ENCODE peak calls at places on chromosomes 6 and 20, in four cellular contexts. One of them, this sample, is unnamed.

GRCh38 chr6:34514593-34515472 is 41.3 kb downstream of the SPDEF start:
- DNase-seq in NCI-H2029: no peak
- DNase-seq in AG08395: peak
- DNase-seq in A549: no peak
- DNase-seq in this sample: no peak

GRCh38 chr6:138814179-138814834 is 18.4 kb downstream of the ECT2L start:
- DNase-seq in NCI-H2029: no peak
- DNase-seq in AG08395: no peak
- DNase-seq in A549: no peak
- DNase-seq in this sample: no peak

GRCh38 chr6:6820688-6821238 is 232.2 kb downstream of the LY86 start:
- DNase-seq in NCI-H2029: peak
- DNase-seq in AG08395: no peak
- DNase-seq in A549: no peak
- DNase-seq in this sample: peak

GRCh38 chr20:58693226-58694006 is 816 bp downstream of the NPEPL1 start:
- DNase-seq in NCI-H2029: no peak
- DNase-seq in AG08395: no peak
- DNase-seq in A549: peak
- DNase-seq in this sample: no peak

GRCh38 chr6:90027004-90027403 is 132.7 kb downstream of the GJA10 start:
- DNase-seq in A549: no peak
- DNase-seq in AG08395: no peak
- DNase-seq in NCI-H2029: no peak
- DNase-seq in this sample: no peak

GRCh38 chr6:157595768-157596167 is 214.8 kb downstream of the ZDHHC14 start:
- DNase-seq in AG08395: no peak
- DNase-seq in A549: no peak
- DNase-seq in NCI-H2029: no peak
- DNase-seq in this sample: no peak

GRCh38 chr6:41561931-41562632 is 15.9 kb downstream of the FOXP4 start:
- DNase-seq in AG08395: no peak
- DNase-seq in NCI-H2029: no peak
- DNase-seq in A549: no peak
- DNase-seq in this sample: no peak

GRCh38 chr6:14176429-14176828 is 58.9 kb downstream of the CD83 start:
- DNase-seq in AG08395: no peak
- DNase-seq in NCI-H2029: no peak
- DNase-seq in A549: no peak
- DNase-seq in this sample: no peak

GRCh38 chr6:161921602-161922400 is 647.9 kb upstream of the AGPAT4 start:
- DNase-seq in AG08395: no peak
- DNase-seq in NCI-H2029: no peak
- DNase-seq in A549: no peak
- DNase-seq in this sample: no peak

GRCh38 chr6:110652520-110652919 is 162.7 kb downstream of the CDK19 start:
- DNase-seq in AG08395: no peak
- DNase-seq in A549: no peak
- DNase-seq in NCI-H2029: no peak
- DNase-seq in this sample: no peak

GRCh38 chr6:149899926-149900619 is 2.2 kb upstream of the RAET1E start:
- DNase-seq in A549: no peak
- DNase-seq in AG08395: no peak
- DNase-seq in NCI-H2029: no peak
- DNase-seq in this sample: no peak

GRCh38 chr6:156848123-156848522 is 70.9 kb downstream of the ARID1B start:
- DNase-seq in A549: no peak
- DNase-seq in NCI-H2029: no peak
- DNase-seq in AG08395: no peak
- DNase-seq in this sample: no peak

GRCh38 chr6:113690255-113690956 is 166.7 kb upstream of the MARCKS start:
- DNase-seq in AG08395: peak
- DNase-seq in NCI-H2029: peak
- DNase-seq in A549: peak
- DNase-seq in this sample: peak

GRCh38 chr20:57960803-57961575 is 251.2 kb upstream of the PMEPA1 start:
- DNase-seq in NCI-H2029: no peak
- DNase-seq in A549: no peak
- DNase-seq in AG08395: no peak
- DNase-seq in this sample: no peak

GRCh38 chr6:105428342-105428957 is 25.6 kb upstream of the PREP start:
- DNase-seq in AG08395: peak
- DNase-seq in A549: no peak
- DNase-seq in NCI-H2029: no peak
- DNase-seq in this sample: peak

GRCh38 chr6:25054469-25054868 is 118.7 kb upstream of the RIPOR2 start:
- DNase-seq in AG08395: peak
- DNase-seq in A549: no peak
- DNase-seq in NCI-H2029: no peak
- DNase-seq in this sample: no peak

GRCh38 chr6:27605401-27606342 is 132.8 kb upstream of the ZNF184 start:
- DNase-seq in A549: peak
- DNase-seq in NCI-H2029: no peak
- DNase-seq in AG08395: peak
- DNase-seq in this sample: peak

GRCh38 chr6:17584241-17584803 is 15.8 kb upstream of the FAM8A1 start:
- DNase-seq in AG08395: peak
- DNase-seq in A549: peak
- DNase-seq in NCI-H2029: peak
- DNase-seq in this sample: peak

GRCh38 chr6:18293192-18293904 is 29.0 kb upstream of the DEK start:
- DNase-seq in NCI-H2029: no peak
- DNase-seq in A549: peak
- DNase-seq in AG08395: peak
- DNase-seq in this sample: peak

This sample was measured in LoVo.